ENCODE peak calls at places on chromosomes 6 and 20, in six cellular contexts. H is epithelial cell of proximal tubule; V is iris pigment epithelial cell; R is H54; O is globus pallidus; L is CD8-positive, alpha-beta memory T cell. Q is an unnamed sample.

GRCh38 chr6:149934249-149935156 is 7.3 kb upstream of the ULBP2 start:
- DNase-seq in H (peak; percentile 39), R (no peak), L (peak; percentile 64), O (peak; percentile 54), V (peak; percentile 73), Q (peak; percentile 68)

GRCh38 chr6:2259002-2259494 is 13.6 kb upstream of the GMDS start:
- DNase-seq in L (no peak), V (no peak), H (no peak), R (no peak), O (no peak), Q (no peak)

GRCh38 chr20:62274332-62275262 is 28.2 kb upstream of the ADRM1 start:
- DNase-seq in R (no peak), L (no peak), O (no peak), H (no peak), V (no peak), Q (no peak)

GRCh38 chr6:33696538-33697518 is 14.7 kb downstream of the UQCC2 start:
- DNase-seq in R (peak; percentile 68), O (no peak), L (peak; percentile 52), H (no peak), V (peak; percentile 63), Q (no peak)

GRCh38 chr6:142702501-142703460 is 242.2 kb downstream of the HIVEP2 start:
- DNase-seq in O (peak; percentile 72), V (no peak), H (no peak), L (no peak), R (no peak), Q (peak; percentile 65)

GRCh38 chr20:49818810-49819209 is 6.2 kb downstream of the SLC9A8 start:
- DNase-seq in R (no peak), O (no peak), H (no peak), L (no peak), V (no peak), Q (no peak)

GRCh38 chr20:58839474-58839874 is 11.2 kb downstream of the GNAS-AS1 start:
- DNase-seq in V (peak; percentile 35), R (peak; percentile 59), H (no peak), L (peak; percentile 27), O (no peak), Q (peak; percentile 13)

GRCh38 chr20:51529758-51530157 is 12.8 kb downstream of the NFATC2 start:
- DNase-seq in R (no peak), V (no peak), O (no peak), H (no peak), L (no peak), Q (no peak)

GRCh38 chr6:80316655-80317332 is 210.3 kb downstream of the BCKDHB start:
- DNase-seq in V (no peak), L (no peak), O (peak; percentile 80), R (no peak), H (no peak), Q (peak; percentile 66)

GRCh38 chr6:110414669-110415296 is 592 bp downstream of the DDO start:
- DNase-seq in R (peak; percentile 21), L (no peak), V (no peak), H (no peak), O (no peak), Q (peak; percentile 77)

Q was measured in midbrain.